ENCODE peak calls at places on chromosome 17, in six cellular contexts. One of them, this sample, is unnamed.

GRCh38 chr17:27569257-27569722 is 61.7 kb upstream of the LGALS9 start:
- DNase-seq in A549: peak; percentile 63
- DNase-seq in HepG2: no peak
- DNase-seq in NB4: peak; percentile 64
- DNase-seq in endothelial cell of umbilical vein: peak; percentile 33
- DNase-seq in GM12878: no peak
- DNase-seq in this sample: peak; percentile 91

GRCh38 chr17:16915752-16916556 is 56.0 kb downstream of the TNFRSF13B start:
- DNase-seq in A549: peak; percentile 67
- DNase-seq in endothelial cell of umbilical vein: peak; percentile 17
- DNase-seq in NB4: peak; percentile 66
- DNase-seq in HepG2: peak; percentile 32
- DNase-seq in GM12878: peak; percentile 17
- DNase-seq in this sample: peak; percentile 21

GRCh38 chr17:77861981-77862645 is 96.4 kb upstream of the TNRC6C start:
- DNase-seq in endothelial cell of umbilical vein: no peak
- DNase-seq in NB4: no peak
- DNase-seq in GM12878: no peak
- DNase-seq in HepG2: no peak
- DNase-seq in A549: no peak
- DNase-seq in this sample: no peak

GRCh38 chr17:44766409-44767038 is 7.7 kb downstream of the ADAM11 start:
- DNase-seq in endothelial cell of umbilical vein: no peak
- DNase-seq in GM12878: no peak
- DNase-seq in NB4: no peak
- DNase-seq in HepG2: no peak
- DNase-seq in A549: no peak
- DNase-seq in this sample: no peak

GRCh38 chr17:39270923-39271322 is 45.2 kb upstream of the STAC2 start:
- DNase-seq in HepG2: no peak
- DNase-seq in NB4: peak; percentile 72
- DNase-seq in GM12878: no peak
- DNase-seq in endothelial cell of umbilical vein: peak; percentile 39
- DNase-seq in A549: peak; percentile 48
- DNase-seq in this sample: peak; percentile 61

GRCh38 chr17:4536742-4537411 is 18.3 kb downstream of the MYBBP1A start:
- DNase-seq in endothelial cell of umbilical vein: peak; percentile 43
- DNase-seq in GM12878: no peak
- DNase-seq in NB4: peak; percentile 37
- DNase-seq in A549: no peak
- DNase-seq in HepG2: no peak
- DNase-seq in this sample: no peak

GRCh38 chr17:68972119-68972704 is 17.0 kb upstream of the ABCA8 start:
- DNase-seq in HepG2: peak; percentile 43
- DNase-seq in GM12878: no peak
- DNase-seq in NB4: no peak
- DNase-seq in endothelial cell of umbilical vein: peak; percentile 64
- DNase-seq in A549: peak; percentile 20
- DNase-seq in this sample: no peak

GRCh38 chr17:17342242-17342945 is 39.2 kb downstream of the NT5M start:
- DNase-seq in HepG2: no peak
- DNase-seq in GM12878: no peak
- DNase-seq in A549: no peak
- DNase-seq in NB4: no peak
- DNase-seq in endothelial cell of umbilical vein: no peak
- DNase-seq in this sample: no peak

GRCh38 chr17:77963441-77963840 is 4.9 kb downstream of the TNRC6C start:
- DNase-seq in HepG2: peak; percentile 75
- DNase-seq in NB4: peak; percentile 55
- DNase-seq in endothelial cell of umbilical vein: peak; percentile 39
- DNase-seq in A549: no peak
- DNase-seq in GM12878: no peak
- DNase-seq in this sample: peak; percentile 80

GRCh38 chr17:51373489-51374194 is 113.3 kb downstream of the UTP18 start:
- DNase-seq in endothelial cell of umbilical vein: no peak
- DNase-seq in A549: no peak
- DNase-seq in GM12878: no peak
- DNase-seq in NB4: no peak
- DNase-seq in HepG2: no peak
- DNase-seq in this sample: no peak

GRCh38 chr17:39929657-39930407 is 2.3 kb downstream of the LRRC3C start:
- DNase-seq in endothelial cell of umbilical vein: no peak
- DNase-seq in A549: peak; percentile 55
- DNase-seq in HepG2: peak; percentile 62
- DNase-seq in NB4: no peak
- DNase-seq in GM12878: no peak
- DNase-seq in this sample: no peak

GRCh38 chr17:77865109-77865611 is 93.3 kb upstream of the TNRC6C start:
- DNase-seq in endothelial cell of umbilical vein: no peak
- DNase-seq in HepG2: no peak
- DNase-seq in NB4: peak; percentile 35
- DNase-seq in A549: no peak
- DNase-seq in GM12878: no peak
- DNase-seq in this sample: no peak

GRCh38 chr17:19346351-19347255 is 15.9 kb downstream of the B9D1 start:
- DNase-seq in A549: peak; percentile 84
- DNase-seq in endothelial cell of umbilical vein: peak; percentile 33
- DNase-seq in GM12878: no peak
- DNase-seq in HepG2: peak; percentile 74
- DNase-seq in NB4: peak; percentile 92
- DNase-seq in this sample: peak; percentile 74

GRCh38 chr17:51850206-51850605 is 308.3 kb downstream of the CA10 start:
- DNase-seq in HepG2: peak; percentile 12
- DNase-seq in endothelial cell of umbilical vein: no peak
- DNase-seq in GM12878: no peak
- DNase-seq in A549: no peak
- DNase-seq in NB4: peak; percentile 13
- DNase-seq in this sample: no peak

GRCh38 chr17:44921122-44921882 is 6.0 kb upstream of the GFAP start:
- DNase-seq in GM12878: no peak
- DNase-seq in A549: no peak
- DNase-seq in HepG2: no peak
- DNase-seq in endothelial cell of umbilical vein: no peak
- DNase-seq in NB4: no peak
- DNase-seq in this sample: peak; percentile 72

GRCh38 chr17:12549499-12549901 is 116.2 kb upstream of the MYOCD start:
- DNase-seq in HepG2: no peak
- DNase-seq in endothelial cell of umbilical vein: no peak
- DNase-seq in GM12878: no peak
- DNase-seq in A549: no peak
- DNase-seq in NB4: no peak
- DNase-seq in this sample: no peak

GRCh38 chr17:47864791-47865216 is 13.8 kb upstream of the SP6 start:
- DNase-seq in A549: no peak
- DNase-seq in HepG2: no peak
- DNase-seq in GM12878: no peak
- DNase-seq in NB4: no peak
- DNase-seq in endothelial cell of umbilical vein: no peak
- DNase-seq in this sample: no peak

GRCh38 chr17:48347203-48347602 is 82.8 kb downstream of the SKAP1 start:
- DNase-seq in GM12878: no peak
- DNase-seq in endothelial cell of umbilical vein: no peak
- DNase-seq in NB4: no peak
- DNase-seq in A549: no peak
- DNase-seq in HepG2: no peak
- DNase-seq in this sample: no peak

GRCh38 chr17:78995761-78996451 is 13.7 kb downstream of the CANT1 start:
- DNase-seq in endothelial cell of umbilical vein: no peak
- DNase-seq in HepG2: no peak
- DNase-seq in NB4: no peak
- DNase-seq in GM12878: no peak
- DNase-seq in A549: no peak
- DNase-seq in this sample: no peak

GRCh38 chr17:78896091-78896833 is 6.7 kb downstream of the CEP295NL start:
- DNase-seq in endothelial cell of umbilical vein: no peak
- DNase-seq in NB4: no peak
- DNase-seq in A549: no peak
- DNase-seq in HepG2: no peak
- DNase-seq in GM12878: no peak
- DNase-seq in this sample: no peak

GRCh38 chr17:31610301-31610910 is 218.9 kb downstream of the RAB11FIP4 start:
- DNase-seq in endothelial cell of umbilical vein: no peak
- DNase-seq in A549: no peak
- DNase-seq in HepG2: no peak
- DNase-seq in GM12878: no peak
- DNase-seq in NB4: no peak
- DNase-seq in this sample: no peak

GRCh38 chr17:12995896-12996295 is 21.9 kb downstream of the ELAC2 start:
- DNase-seq in HepG2: no peak
- DNase-seq in GM12878: no peak
- DNase-seq in A549: no peak
- DNase-seq in endothelial cell of umbilical vein: no peak
- DNase-seq in NB4: no peak
- DNase-seq in this sample: no peak

GRCh38 chr17:74429604-74430384 is 2.1 kb upstream of the GPRC5C start:
- DNase-seq in GM12878: no peak
- DNase-seq in A549: no peak
- DNase-seq in NB4: peak; percentile 49
- DNase-seq in HepG2: peak; percentile 80
- DNase-seq in endothelial cell of umbilical vein: no peak
- DNase-seq in this sample: no peak

GRCh38 chr17:75508848-75509450 is 6.4 kb downstream of the CASKIN2 start:
- DNase-seq in NB4: no peak
- DNase-seq in endothelial cell of umbilical vein: no peak
- DNase-seq in A549: no peak
- DNase-seq in HepG2: no peak
- DNase-seq in GM12878: no peak
- DNase-seq in this sample: no peak

GRCh38 chr17:75511270-75511609 is 4.1 kb downstream of the CASKIN2 start:
- DNase-seq in endothelial cell of umbilical vein: no peak
- DNase-seq in A549: no peak
- DNase-seq in NB4: no peak
- DNase-seq in HepG2: no peak
- DNase-seq in GM12878: no peak
- DNase-seq in this sample: no peak

GRCh38 chr17:75507712-75508111 is 7.6 kb downstream of the CASKIN2 start:
- DNase-seq in endothelial cell of umbilical vein: no peak
- DNase-seq in NB4: no peak
- DNase-seq in HepG2: no peak
- DNase-seq in A549: no peak
- DNase-seq in GM12878: no peak
- DNase-seq in this sample: no peak

GRCh38 chr17:75508122-75508719 is 7.1 kb downstream of the CASKIN2 start:
- DNase-seq in NB4: no peak
- DNase-seq in A549: no peak
- DNase-seq in HepG2: no peak
- DNase-seq in endothelial cell of umbilical vein: no peak
- DNase-seq in GM12878: no peak
- DNase-seq in this sample: no peak

GRCh38 chr17:75509528-75510258 is 5.6 kb downstream of the CASKIN2 start:
- DNase-seq in GM12878: no peak
- DNase-seq in NB4: no peak
- DNase-seq in HepG2: no peak
- DNase-seq in A549: no peak
- DNase-seq in endothelial cell of umbilical vein: peak; percentile 32
- DNase-seq in this sample: no peak
- TF ChIP-seq MYC in GM12878: no peak
- TF ChIP-seq MYC in NB4: no peak
- TF ChIP-seq MYC in HepG2: no peak
- TF ChIP-seq MYC in A549: no peak
- TF ChIP-seq MYC in endothelial cell of umbilical vein: no peak
- TF ChIP-seq MYC in this sample: no peak

GRCh38 chr17:29982991-29983390 is 41.6 kb downstream of the EFCAB5 start:
- DNase-seq in HepG2: no peak
- DNase-seq in A549: no peak
- DNase-seq in endothelial cell of umbilical vein: no peak
- DNase-seq in NB4: no peak
- DNase-seq in GM12878: no peak
- DNase-seq in this sample: no peak

GRCh38 chr17:29973005-29973404 is 31.6 kb downstream of the EFCAB5 start:
- DNase-seq in endothelial cell of umbilical vein: no peak
- DNase-seq in A549: no peak
- DNase-seq in NB4: no peak
- DNase-seq in GM12878: no peak
- DNase-seq in HepG2: no peak
- DNase-seq in this sample: no peak

GRCh38 chr17:29980261-29980660 is 38.8 kb downstream of the EFCAB5 start:
- DNase-seq in NB4: no peak
- DNase-seq in A549: no peak
- DNase-seq in endothelial cell of umbilical vein: no peak
- DNase-seq in HepG2: no peak
- DNase-seq in GM12878: no peak
- DNase-seq in this sample: no peak

GRCh38 chr17:29972277-29972676 is 30.8 kb downstream of the EFCAB5 start:
- DNase-seq in NB4: no peak
- DNase-seq in HepG2: no peak
- DNase-seq in endothelial cell of umbilical vein: no peak
- DNase-seq in A549: no peak
- DNase-seq in GM12878: no peak
- DNase-seq in this sample: no peak

GRCh38 chr17:29977836-29978235 is 36.4 kb downstream of the EFCAB5 start:
- DNase-seq in NB4: no peak
- DNase-seq in GM12878: no peak
- DNase-seq in HepG2: no peak
- DNase-seq in A549: peak; percentile 51
- DNase-seq in endothelial cell of umbilical vein: no peak
- DNase-seq in this sample: no peak
- TF ChIP-seq MYC in NB4: no peak
- TF ChIP-seq MYC in GM12878: no peak
- TF ChIP-seq MYC in HepG2: no peak
- TF ChIP-seq MYC in A549: no peak
- TF ChIP-seq MYC in endothelial cell of umbilical vein: no peak
- TF ChIP-seq MYC in this sample: no peak

GRCh38 chr17:8072339-8072726 is 15.2 kb downstream of the ALOX12B start:
- DNase-seq in NB4: no peak
- DNase-seq in HepG2: no peak
- DNase-seq in GM12878: no peak
- DNase-seq in endothelial cell of umbilical vein: no peak
- DNase-seq in A549: no peak
- DNase-seq in this sample: no peak

GRCh38 chr17:8075574-8076342 is 11.8 kb downstream of the ALOX12B start:
- DNase-seq in HepG2: no peak
- DNase-seq in NB4: no peak
- DNase-seq in A549: no peak
- DNase-seq in endothelial cell of umbilical vein: no peak
- DNase-seq in GM12878: no peak
- DNase-seq in this sample: no peak

GRCh38 chr17:8075081-8075480 is 12.4 kb downstream of the ALOX12B start:
- DNase-seq in endothelial cell of umbilical vein: no peak
- DNase-seq in A549: no peak
- DNase-seq in NB4: no peak
- DNase-seq in GM12878: no peak
- DNase-seq in HepG2: no peak
- DNase-seq in this sample: no peak

GRCh38 chr17:8072727-8073461 is 14.6 kb downstream of the ALOX12B start:
- DNase-seq in HepG2: no peak
- DNase-seq in NB4: no peak
- DNase-seq in endothelial cell of umbilical vein: no peak
- DNase-seq in A549: no peak
- DNase-seq in GM12878: no peak
- DNase-seq in this sample: no peak

GRCh38 chr17:8073627-8074485 is 13.7 kb downstream of the ALOX12B start:
- DNase-seq in A549: peak; percentile 84
- DNase-seq in HepG2: peak; percentile 32
- DNase-seq in NB4: peak; percentile 75
- DNase-seq in GM12878: no peak
- DNase-seq in endothelial cell of umbilical vein: peak; percentile 59
- DNase-seq in this sample: peak; percentile 76
- TF ChIP-seq MYC in A549: no peak
- TF ChIP-seq MYC in HepG2: no peak
- TF ChIP-seq MYC in NB4: no peak
- TF ChIP-seq MYC in GM12878: no peak
- TF ChIP-seq MYC in endothelial cell of umbilical vein: no peak
- TF ChIP-seq MYC in this sample: no peak

GRCh38 chr17:2057130-2057713 is 2.3 kb downstream of the HIC1 start:
- DNase-seq in A549: no peak
- DNase-seq in endothelial cell of umbilical vein: no peak
- DNase-seq in GM12878: no peak
- DNase-seq in HepG2: no peak
- DNase-seq in NB4: no peak
- DNase-seq in this sample: no peak
- TF ChIP-seq MYC in A549: no peak
- TF ChIP-seq MYC in endothelial cell of umbilical vein: no peak
- TF ChIP-seq MYC in GM12878: no peak
- TF ChIP-seq MYC in HepG2: no peak
- TF ChIP-seq MYC in NB4: no peak
- TF ChIP-seq MYC in this sample: no peak

This sample was measured in K562.